ENCODE peak calls at places on chromosomes 12 and 14, in eight cellular contexts. One of them, this sample, is unnamed.

GRCh38 chr14:92209141-92209540 is 87.4 kb downstream of the CPSF2 start:
- DNase-seq in NCI-H1105 treated with DMSO at 0.1 percent for 48 hours: no peak
- DNase-seq in activated naive CD4-positive, alpha-beta T cell treated with anti-CD3 and anti-CD28 coated beads for 36 hours: no peak
- DNase-seq in fibroblast of the aortic adventitia: no peak
- DNase-seq in HFFc6: no peak
- DNase-seq in foreskin fibroblast: no peak
- DNase-seq in ureter: no peak
- DNase-seq in adipocyte: no peak
- DNase-seq in this sample: no peak

GRCh38 chr14:67643671-67644070 is 24.0 kb downstream of the ARG2 start:
- DNase-seq in ureter: no peak
- DNase-seq in adipocyte: no peak
- DNase-seq in activated naive CD4-positive, alpha-beta T cell treated with anti-CD3 and anti-CD28 coated beads for 36 hours: no peak
- DNase-seq in fibroblast of the aortic adventitia: no peak
- DNase-seq in foreskin fibroblast: no peak
- DNase-seq in NCI-H1105 treated with DMSO at 0.1 percent for 48 hours: no peak
- DNase-seq in HFFc6: no peak
- DNase-seq in this sample: no peak

GRCh38 chr12:12356886-12357696 is at the start of gene BORCS5:
- DNase-seq in NCI-H1105 treated with DMSO at 0.1 percent for 48 hours: peak
- DNase-seq in fibroblast of the aortic adventitia: peak
- DNase-seq in ureter: peak
- DNase-seq in activated naive CD4-positive, alpha-beta T cell treated with anti-CD3 and anti-CD28 coated beads for 36 hours: peak
- DNase-seq in adipocyte: peak
- DNase-seq in foreskin fibroblast: peak
- DNase-seq in HFFc6: peak
- DNase-seq in this sample: peak

GRCh38 chr12:18284461-18284860 is 23.1 kb downstream of the PIK3C2G start:
- DNase-seq in activated naive CD4-positive, alpha-beta T cell treated with anti-CD3 and anti-CD28 coated beads for 36 hours: no peak
- DNase-seq in ureter: no peak
- DNase-seq in NCI-H1105 treated with DMSO at 0.1 percent for 48 hours: no peak
- DNase-seq in HFFc6: no peak
- DNase-seq in adipocyte: peak
- DNase-seq in fibroblast of the aortic adventitia: peak
- DNase-seq in foreskin fibroblast: no peak
- DNase-seq in this sample: no peak

GRCh38 chr14:78007160-78007559 is 163.0 kb upstream of the NRXN3 start:
- DNase-seq in activated naive CD4-positive, alpha-beta T cell treated with anti-CD3 and anti-CD28 coated beads for 36 hours: no peak
- DNase-seq in fibroblast of the aortic adventitia: peak
- DNase-seq in NCI-H1105 treated with DMSO at 0.1 percent for 48 hours: no peak
- DNase-seq in adipocyte: no peak
- DNase-seq in foreskin fibroblast: no peak
- DNase-seq in HFFc6: no peak
- DNase-seq in ureter: no peak
- DNase-seq in this sample: no peak

GRCh38 chr14:99812096-99812750 is 19.0 kb downstream of the EML1 start:
- DNase-seq in fibroblast of the aortic adventitia: no peak
- DNase-seq in activated naive CD4-positive, alpha-beta T cell treated with anti-CD3 and anti-CD28 coated beads for 36 hours: no peak
- DNase-seq in adipocyte: no peak
- DNase-seq in ureter: no peak
- DNase-seq in NCI-H1105 treated with DMSO at 0.1 percent for 48 hours: no peak
- DNase-seq in foreskin fibroblast: no peak
- DNase-seq in HFFc6: no peak
- DNase-seq in this sample: no peak

GRCh38 chr12:3562484-3562883 is 71.5 kb downstream of the PRMT8 start:
- DNase-seq in foreskin fibroblast: no peak
- DNase-seq in NCI-H1105 treated with DMSO at 0.1 percent for 48 hours: no peak
- DNase-seq in ureter: no peak
- DNase-seq in fibroblast of the aortic adventitia: no peak
- DNase-seq in adipocyte: no peak
- DNase-seq in activated naive CD4-positive, alpha-beta T cell treated with anti-CD3 and anti-CD28 coated beads for 36 hours: no peak
- DNase-seq in HFFc6: no peak
- DNase-seq in this sample: no peak

GRCh38 chr14:73887704-73888459 is 1.2 kb downstream of the ZNF410 start:
- DNase-seq in activated naive CD4-positive, alpha-beta T cell treated with anti-CD3 and anti-CD28 coated beads for 36 hours: no peak
- DNase-seq in HFFc6: no peak
- DNase-seq in NCI-H1105 treated with DMSO at 0.1 percent for 48 hours: no peak
- DNase-seq in foreskin fibroblast: no peak
- DNase-seq in fibroblast of the aortic adventitia: peak
- DNase-seq in ureter: no peak
- DNase-seq in adipocyte: no peak
- DNase-seq in this sample: no peak

GRCh38 chr14:100056964-100057817 is 8.0 kb upstream of the EVL start:
- DNase-seq in fibroblast of the aortic adventitia: peak
- DNase-seq in HFFc6: peak
- DNase-seq in activated naive CD4-positive, alpha-beta T cell treated with anti-CD3 and anti-CD28 coated beads for 36 hours: no peak
- DNase-seq in ureter: no peak
- DNase-seq in foreskin fibroblast: no peak
- DNase-seq in NCI-H1105 treated with DMSO at 0.1 percent for 48 hours: no peak
- DNase-seq in adipocyte: no peak
- DNase-seq in this sample: no peak

GRCh38 chr14:38207830-38208815 is at the start of gene SSTR1:
- DNase-seq in adipocyte: peak
- DNase-seq in foreskin fibroblast: no peak
- DNase-seq in fibroblast of the aortic adventitia: peak
- DNase-seq in NCI-H1105 treated with DMSO at 0.1 percent for 48 hours: no peak
- DNase-seq in ureter: no peak
- DNase-seq in HFFc6: no peak
- DNase-seq in activated naive CD4-positive, alpha-beta T cell treated with anti-CD3 and anti-CD28 coated beads for 36 hours: peak
- DNase-seq in this sample: no peak

GRCh38 chr14:25622752-25623151 is 572.8 kb upstream of the STXBP6 start:
- DNase-seq in ureter: no peak
- DNase-seq in fibroblast of the aortic adventitia: no peak
- DNase-seq in HFFc6: no peak
- DNase-seq in activated naive CD4-positive, alpha-beta T cell treated with anti-CD3 and anti-CD28 coated beads for 36 hours: no peak
- DNase-seq in adipocyte: no peak
- DNase-seq in NCI-H1105 treated with DMSO at 0.1 percent for 48 hours: peak
- DNase-seq in foreskin fibroblast: no peak
- DNase-seq in this sample: no peak

GRCh38 chr12:115227137-115227615 is 543.2 kb upstream of the TBX3 start:
- DNase-seq in adipocyte: peak
- DNase-seq in activated naive CD4-positive, alpha-beta T cell treated with anti-CD3 and anti-CD28 coated beads for 36 hours: no peak
- DNase-seq in ureter: no peak
- DNase-seq in HFFc6: peak
- DNase-seq in foreskin fibroblast: peak
- DNase-seq in NCI-H1105 treated with DMSO at 0.1 percent for 48 hours: no peak
- DNase-seq in fibroblast of the aortic adventitia: peak
- DNase-seq in this sample: no peak

GRCh38 chr12:58143498-58143897 is 202.1 kb downstream of the ATP23 start:
- DNase-seq in fibroblast of the aortic adventitia: no peak
- DNase-seq in ureter: no peak
- DNase-seq in NCI-H1105 treated with DMSO at 0.1 percent for 48 hours: no peak
- DNase-seq in HFFc6: no peak
- DNase-seq in foreskin fibroblast: no peak
- DNase-seq in adipocyte: no peak
- DNase-seq in activated naive CD4-positive, alpha-beta T cell treated with anti-CD3 and anti-CD28 coated beads for 36 hours: no peak
- DNase-seq in this sample: no peak

GRCh38 chr14:56273151-56273550 is 154.9 kb downstream of the PELI2 start:
- DNase-seq in fibroblast of the aortic adventitia: peak
- DNase-seq in adipocyte: peak
- DNase-seq in ureter: no peak
- DNase-seq in foreskin fibroblast: peak
- DNase-seq in HFFc6: peak
- DNase-seq in activated naive CD4-positive, alpha-beta T cell treated with anti-CD3 and anti-CD28 coated beads for 36 hours: no peak
- DNase-seq in NCI-H1105 treated with DMSO at 0.1 percent for 48 hours: no peak
- DNase-seq in this sample: no peak

GRCh38 chr12:130286041-130286440 is 51.6 kb upstream of the PIWIL1 start:
- DNase-seq in foreskin fibroblast: no peak
- DNase-seq in HFFc6: no peak
- DNase-seq in adipocyte: no peak
- DNase-seq in NCI-H1105 treated with DMSO at 0.1 percent for 48 hours: no peak
- DNase-seq in ureter: no peak
- DNase-seq in fibroblast of the aortic adventitia: no peak
- DNase-seq in activated naive CD4-positive, alpha-beta T cell treated with anti-CD3 and anti-CD28 coated beads for 36 hours: peak
- DNase-seq in this sample: no peak

GRCh38 chr14:85464135-85464534 is 65.8 kb upstream of the FLRT2 start:
- DNase-seq in ureter: no peak
- DNase-seq in NCI-H1105 treated with DMSO at 0.1 percent for 48 hours: no peak
- DNase-seq in adipocyte: no peak
- DNase-seq in activated naive CD4-positive, alpha-beta T cell treated with anti-CD3 and anti-CD28 coated beads for 36 hours: no peak
- DNase-seq in fibroblast of the aortic adventitia: no peak
- DNase-seq in HFFc6: no peak
- DNase-seq in foreskin fibroblast: no peak
- DNase-seq in this sample: no peak

GRCh38 chr12:40224439-40225291 is at the start of gene LRRK2:
- DNase-seq in ureter: peak
- DNase-seq in HFFc6: peak
- DNase-seq in fibroblast of the aortic adventitia: peak
- DNase-seq in NCI-H1105 treated with DMSO at 0.1 percent for 48 hours: peak
- DNase-seq in adipocyte: peak
- DNase-seq in activated naive CD4-positive, alpha-beta T cell treated with anti-CD3 and anti-CD28 coated beads for 36 hours: peak
- DNase-seq in foreskin fibroblast: peak
- DNase-seq in this sample: peak

GRCh38 chr12:124750787-124751471 is 112.7 kb downstream of the SCARB1 start:
- DNase-seq in NCI-H1105 treated with DMSO at 0.1 percent for 48 hours: no peak
- DNase-seq in ureter: no peak
- DNase-seq in fibroblast of the aortic adventitia: no peak
- DNase-seq in adipocyte: no peak
- DNase-seq in activated naive CD4-positive, alpha-beta T cell treated with anti-CD3 and anti-CD28 coated beads for 36 hours: no peak
- DNase-seq in HFFc6: no peak
- DNase-seq in foreskin fibroblast: no peak
- DNase-seq in this sample: no peak

GRCh38 chr12:44362947-44363346 is 513.2 kb downstream of the NELL2 start:
- DNase-seq in ureter: no peak
- DNase-seq in activated naive CD4-positive, alpha-beta T cell treated with anti-CD3 and anti-CD28 coated beads for 36 hours: no peak
- DNase-seq in fibroblast of the aortic adventitia: no peak
- DNase-seq in HFFc6: no peak
- DNase-seq in NCI-H1105 treated with DMSO at 0.1 percent for 48 hours: no peak
- DNase-seq in foreskin fibroblast: no peak
- DNase-seq in adipocyte: no peak
- DNase-seq in this sample: no peak

GRCh38 chr14:91294153-91294552 is 49.6 kb upstream of the GPR68 start:
- DNase-seq in foreskin fibroblast: no peak
- DNase-seq in activated naive CD4-positive, alpha-beta T cell treated with anti-CD3 and anti-CD28 coated beads for 36 hours: no peak
- DNase-seq in NCI-H1105 treated with DMSO at 0.1 percent for 48 hours: no peak
- DNase-seq in HFFc6: no peak
- DNase-seq in fibroblast of the aortic adventitia: peak
- DNase-seq in ureter: no peak
- DNase-seq in adipocyte: no peak
- DNase-seq in this sample: no peak

GRCh38 chr14:100383727-100384158 is 60.6 kb downstream of the SLC25A47 start:
- DNase-seq in ureter: peak
- DNase-seq in NCI-H1105 treated with DMSO at 0.1 percent for 48 hours: peak
- DNase-seq in activated naive CD4-positive, alpha-beta T cell treated with anti-CD3 and anti-CD28 coated beads for 36 hours: peak
- DNase-seq in fibroblast of the aortic adventitia: peak
- DNase-seq in adipocyte: peak
- DNase-seq in HFFc6: peak
- DNase-seq in foreskin fibroblast: no peak
- DNase-seq in this sample: no peak

GRCh38 chr12:12323606-12324005 is 26.4 kb downstream of the MANSC1 start:
- DNase-seq in fibroblast of the aortic adventitia: no peak
- DNase-seq in activated naive CD4-positive, alpha-beta T cell treated with anti-CD3 and anti-CD28 coated beads for 36 hours: no peak
- DNase-seq in NCI-H1105 treated with DMSO at 0.1 percent for 48 hours: no peak
- DNase-seq in foreskin fibroblast: no peak
- DNase-seq in HFFc6: peak
- DNase-seq in adipocyte: no peak
- DNase-seq in ureter: no peak
- DNase-seq in this sample: no peak

GRCh38 chr12:14756331-14757143 is 46.7 kb downstream of the WBP11 start:
- DNase-seq in foreskin fibroblast: no peak
- DNase-seq in HFFc6: no peak
- DNase-seq in activated naive CD4-positive, alpha-beta T cell treated with anti-CD3 and anti-CD28 coated beads for 36 hours: no peak
- DNase-seq in NCI-H1105 treated with DMSO at 0.1 percent for 48 hours: no peak
- DNase-seq in adipocyte: no peak
- DNase-seq in ureter: no peak
- DNase-seq in fibroblast of the aortic adventitia: no peak
- DNase-seq in this sample: no peak

GRCh38 chr12:32454866-32455265 is 55.5 kb downstream of the FGD4 start:
- DNase-seq in NCI-H1105 treated with DMSO at 0.1 percent for 48 hours: no peak
- DNase-seq in activated naive CD4-positive, alpha-beta T cell treated with anti-CD3 and anti-CD28 coated beads for 36 hours: no peak
- DNase-seq in fibroblast of the aortic adventitia: peak
- DNase-seq in HFFc6: no peak
- DNase-seq in ureter: no peak
- DNase-seq in foreskin fibroblast: no peak
- DNase-seq in adipocyte: no peak
- DNase-seq in this sample: no peak

GRCh38 chr14:23137221-23138172 is 18.4 kb upstream of the CEBPE start:
- DNase-seq in HFFc6: no peak
- DNase-seq in NCI-H1105 treated with DMSO at 0.1 percent for 48 hours: peak
- DNase-seq in adipocyte: no peak
- DNase-seq in activated naive CD4-positive, alpha-beta T cell treated with anti-CD3 and anti-CD28 coated beads for 36 hours: no peak
- DNase-seq in fibroblast of the aortic adventitia: no peak
- DNase-seq in foreskin fibroblast: no peak
- DNase-seq in ureter: no peak
- DNase-seq in this sample: no peak

GRCh38 chr12:97716356-97716755 is 253.8 kb downstream of the RMST start:
- DNase-seq in NCI-H1105 treated with DMSO at 0.1 percent for 48 hours: peak
- DNase-seq in adipocyte: no peak
- DNase-seq in HFFc6: no peak
- DNase-seq in foreskin fibroblast: no peak
- DNase-seq in ureter: no peak
- DNase-seq in activated naive CD4-positive, alpha-beta T cell treated with anti-CD3 and anti-CD28 coated beads for 36 hours: no peak
- DNase-seq in fibroblast of the aortic adventitia: no peak
- DNase-seq in this sample: no peak

GRCh38 chr14:33647385-33647786 is 303.5 kb downstream of the EGLN3 start:
- DNase-seq in adipocyte: peak
- DNase-seq in foreskin fibroblast: peak
- DNase-seq in ureter: no peak
- DNase-seq in HFFc6: peak
- DNase-seq in NCI-H1105 treated with DMSO at 0.1 percent for 48 hours: no peak
- DNase-seq in fibroblast of the aortic adventitia: peak
- DNase-seq in activated naive CD4-positive, alpha-beta T cell treated with anti-CD3 and anti-CD28 coated beads for 36 hours: no peak
- DNase-seq in this sample: no peak

GRCh38 chr12:57087689-57088441 is 1.0 kb upstream of the NAB2 start:
- DNase-seq in NCI-H1105 treated with DMSO at 0.1 percent for 48 hours: peak
- DNase-seq in adipocyte: peak
- DNase-seq in ureter: peak
- DNase-seq in activated naive CD4-positive, alpha-beta T cell treated with anti-CD3 and anti-CD28 coated beads for 36 hours: peak
- DNase-seq in HFFc6: peak
- DNase-seq in foreskin fibroblast: peak
- DNase-seq in fibroblast of the aortic adventitia: peak
- DNase-seq in this sample: peak

This sample was measured in esophagus squamous epithelium.